ENCODE peak calls at places on chromosomes 12 and 14, in seven cellular contexts. D is GM23338, I is endothelial cell of umbilical vein, T is suprapubic skin, X is transverse colon, B is HepG2, N is breast epithelium. Z is an unnamed sample.

GRCh38 chr12:65561798-65562382 is 262.4 kb upstream of the HMGA2 start:
- DNase-seq in N (no peak), B (no peak), I (peak), X (no peak), T (no peak), D (no peak), Z (no peak)

GRCh38 chr14:96649327-96649601 is 147.1 kb downstream of the PAPOLA start:
- DNase-seq in I (no peak), D (no peak), T (no peak), X (no peak), N (no peak), B (no peak), Z (no peak)

GRCh38 chr12:51270067-51270846 is at the start of gene SMAGP:
- DNase-seq in I (peak), D (peak), X (peak), B (peak), N (peak), T (peak), Z (peak)

GRCh38 chr12:75505706-75506312 is 5.6 kb downstream of the KRR1 start:
- DNase-seq in X (no peak), T (no peak), B (peak), D (no peak), N (no peak), I (peak), Z (no peak)

GRCh38 chr12:26434299-26434915 is 239.0 kb downstream of the SSPN start:
- DNase-seq in D (peak), X (peak), T (no peak), N (no peak), I (peak), B (peak), Z (peak)

GRCh38 chr12:7035464-7035863 is 17.2 kb upstream of the LPCAT3 start:
- DNase-seq in D (no peak), B (no peak), I (no peak), X (no peak), T (no peak), N (no peak), Z (no peak)

GRCh38 chr12:12467222-12467621 is 95.4 kb downstream of the DUSP16 start:
- DNase-seq in X (no peak), D (no peak), T (no peak), B (no peak), N (no peak), I (no peak), Z (no peak)

GRCh38 chr12:109804820-109805761 is 28.1 kb downstream of the TRPV4 start:
- DNase-seq in B (peak), I (peak), D (peak), X (peak), T (peak), N (peak), Z (peak)

GRCh38 chr12:131116437-131117117 is 162.9 kb downstream of the ADGRD1 start:
- DNase-seq in D (peak), I (no peak), N (peak), X (no peak), B (no peak), T (peak), Z (no peak)

GRCh38 chr14:94127330-94127729 is 2.1 kb downstream of the IFI27L2 start:
- DNase-seq in I (no peak), T (no peak), X (no peak), N (peak), D (no peak), B (no peak), Z (no peak)

GRCh38 chr14:36901846-36902245 is 240.2 kb downstream of the PAX9 start:
- DNase-seq in N (no peak), B (no peak), X (no peak), I (no peak), T (no peak), D (no peak), Z (no peak)

GRCh38 chr12:12319501-12320322 is 30.3 kb downstream of the MANSC1 start:
- DNase-seq in N (no peak), X (peak), I (no peak), T (no peak), D (peak), B (peak), Z (no peak)

GRCh38 chr12:13198240-13198639 is 1.7 kb downstream of the EMP1 start:
- DNase-seq in N (no peak), I (no peak), D (no peak), X (no peak), B (no peak), T (no peak), Z (no peak)

GRCh38 chr12:45671254-45671653 is 58.3 kb upstream of the ARID2 start:
- DNase-seq in B (no peak), T (no peak), N (no peak), X (no peak), D (no peak), I (no peak), Z (no peak)

GRCh38 chr14:61434315-61434714 is 112.9 kb downstream of the PRKCH start:
- DNase-seq in I (peak), D (no peak), B (no peak), X (no peak), T (no peak), N (no peak), Z (no peak)

GRCh38 chr14:96674121-96674520 is 123.1 kb upstream of the VRK1 start:
- DNase-seq in I (no peak), N (no peak), D (no peak), B (no peak), X (no peak), T (no peak), Z (no peak)

GRCh38 chr14:63204407-63205280 is at the start of gene RHOJ:
- DNase-seq in I (no peak), N (peak), X (peak), D (peak), T (no peak), B (no peak), Z (no peak)

GRCh38 chr14:104378636-104379225 is 200.8 kb upstream of the C14orf180 start:
- DNase-seq in D (no peak), N (no peak), B (no peak), X (no peak), I (no peak), T (no peak), Z (no peak)

GRCh38 chr12:64171715-64172114 is 50.4 kb downstream of the KICS2 start:
- DNase-seq in N (no peak), T (no peak), D (no peak), X (no peak), B (peak), I (peak), Z (no peak)

GRCh38 chr12:52380271-52380694 is 5.2 kb downstream of the KRT84 start:
- DNase-seq in I (peak), D (peak), T (no peak), B (no peak), N (peak), X (peak), Z (no peak)

GRCh38 chr12:19830461-19830860 is 391.2 kb downstream of the AEBP2 start:
- DNase-seq in N (no peak), T (no peak), I (no peak), B (no peak), D (no peak), X (no peak), Z (no peak)

GRCh38 chr12:64747681-64748080 is 11.5 kb downstream of the GNS start:
- DNase-seq in D (no peak), N (no peak), I (peak), X (no peak), B (no peak), T (no peak), Z (no peak)

GRCh38 chr12:19692091-19692490 is 252.8 kb downstream of the AEBP2 start:
- DNase-seq in B (no peak), X (no peak), D (no peak), T (no peak), N (no peak), I (no peak), Z (no peak)

GRCh38 chr14:94821705-94822104 is 51.8 kb upstream of the GSC start:
- DNase-seq in B (no peak), N (no peak), D (no peak), T (no peak), I (no peak), X (no peak), Z (no peak)

GRCh38 chr14:56059054-56059453 is 59.2 kb upstream of the PELI2 start:
- DNase-seq in I (no peak), T (no peak), B (no peak), N (no peak), X (no peak), D (no peak), Z (no peak)

GRCh38 chr12:4664111-4664510 is 15.2 kb downstream of the NDUFA9 start:
- DNase-seq in D (no peak), I (no peak), X (no peak), N (no peak), B (no peak), T (no peak), Z (no peak)

GRCh38 chr14:69268763-69269162 is 8.8 kb downstream of the GALNT16 start:
- DNase-seq in T (no peak), N (no peak), X (no peak), B (no peak), D (no peak), I (peak), Z (no peak)

GRCh38 chr14:74414793-74415437 is 11.1 kb downstream of the SYNDIG1L start:
- DNase-seq in B (no peak), D (peak), N (no peak), X (no peak), I (no peak), T (no peak), Z (no peak)

GRCh38 chr12:54036620-54037359 is 3.9 kb downstream of the HOXC5 start:
- DNase-seq in I (no peak), B (no peak), D (peak), N (no peak), T (no peak), X (no peak), Z (no peak)

DNA sequence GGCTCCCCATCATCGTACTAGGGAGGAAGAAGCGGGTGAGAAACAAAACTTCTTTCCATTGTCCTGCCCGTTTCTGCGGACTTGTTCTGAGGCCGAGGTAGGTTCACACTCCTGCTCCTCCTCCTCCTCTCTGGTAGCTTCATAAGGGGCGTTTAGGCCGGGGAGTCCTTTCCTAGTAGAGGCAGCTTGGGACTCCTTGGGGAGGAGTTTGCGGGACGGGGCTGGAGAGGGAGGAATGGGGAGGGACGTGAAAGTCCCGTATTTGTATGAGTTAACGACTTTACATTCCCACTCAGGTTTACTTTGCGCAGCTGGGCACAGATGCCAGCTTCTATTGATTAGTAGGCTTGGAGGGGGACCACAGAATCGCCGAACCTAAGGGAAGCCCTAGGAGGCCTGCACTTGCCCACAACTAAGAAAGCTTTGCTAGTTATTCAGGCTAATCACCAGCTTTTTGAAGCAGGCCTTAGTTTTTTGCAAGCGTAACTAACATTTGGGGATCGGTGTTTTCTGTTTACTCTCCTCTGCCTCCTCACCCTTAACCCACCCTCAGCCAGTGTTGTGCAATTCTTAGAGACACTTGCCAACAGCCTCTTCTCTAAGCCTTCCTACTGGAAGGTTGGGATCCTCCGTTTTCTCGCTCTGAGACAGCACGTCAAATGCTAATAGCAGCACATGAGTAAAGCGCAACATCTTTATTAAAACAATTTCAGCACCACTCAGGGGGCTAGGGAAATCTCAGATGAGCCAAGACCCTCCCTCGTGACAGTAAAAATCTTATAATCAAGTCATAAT is 499 bp downstream of the RNASE4 start:
- DNase-seq in X (peak), I (no peak), B (peak), D (peak), T (peak), N (peak), Z (no peak)
- TF ChIP-seq POLR2AphosphoS5 in X (no peak), I (no peak), B (no peak), D (no peak), T (no peak), N (peak), Z (no peak)

GRCh38 chr12:92558806-92559205 is 144.0 kb upstream of the PLEKHG7 start:
- DNase-seq in N (no peak), B (no peak), I (no peak), X (no peak), D (no peak), T (no peak), Z (no peak)

GRCh38 chr12:92557422-92557724 is 145.4 kb upstream of the PLEKHG7 start:
- DNase-seq in B (no peak), N (no peak), I (no peak), D (no peak), X (no peak), T (no peak), Z (no peak)

GRCh38 chr12:92556141-92556540 is 146.6 kb upstream of the PLEKHG7 start:
- DNase-seq in T (no peak), X (no peak), D (no peak), N (no peak), I (no peak), B (no peak), Z (no peak)

GRCh38 chr12:92558241-92558773 is 144.5 kb upstream of the PLEKHG7 start:
- DNase-seq in T (no peak), N (no peak), I (no peak), D (no peak), X (no peak), B (no peak), Z (no peak)

DNA sequence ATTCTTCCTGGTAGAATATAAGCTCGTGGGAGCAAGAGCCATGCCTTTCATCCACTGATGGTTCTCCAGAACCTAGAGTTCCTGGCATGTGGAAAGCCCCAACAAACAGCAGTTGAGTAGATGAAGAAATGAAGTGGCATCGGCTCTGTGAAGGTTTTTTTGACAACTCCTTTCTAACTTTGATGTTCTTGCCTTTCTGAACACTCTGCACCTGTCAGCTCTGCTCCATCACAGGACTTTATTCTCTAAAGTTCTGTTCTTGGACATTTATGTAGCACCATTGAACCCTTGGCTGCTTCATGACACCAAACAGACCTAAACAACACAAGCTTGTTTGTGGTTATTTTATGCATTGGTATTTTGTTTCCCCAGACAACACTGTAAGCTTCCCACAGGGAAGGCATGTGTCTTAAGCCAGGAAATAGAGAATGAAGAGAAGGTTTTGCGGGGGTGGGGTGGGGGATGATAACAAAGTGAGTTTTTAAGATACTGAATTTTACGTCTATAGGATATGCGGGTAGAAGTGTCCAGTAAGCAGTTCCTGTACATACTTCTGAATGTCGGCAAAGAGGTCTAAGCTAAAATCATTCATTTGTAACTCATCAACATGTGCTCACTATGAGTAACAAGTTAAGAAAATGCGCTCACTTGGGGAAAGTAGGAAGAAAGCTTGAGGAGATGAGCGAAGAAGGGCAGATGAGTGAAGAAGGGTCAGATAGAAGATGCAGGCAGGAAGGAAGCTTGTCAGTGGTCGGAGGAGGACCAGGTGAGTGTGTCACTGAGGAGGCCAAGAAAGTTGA is 146.0 kb upstream of the PLEKHG7 start:
- DNase-seq in N (no peak), D (no peak), B (no peak), I (no peak), T (no peak), X (no peak), Z (no peak)
- TF ChIP-seq POLR2AphosphoS5 in N (no peak), D (no peak), B (no peak), I (no peak), T (no peak), X (no peak), Z (peak)

GRCh38 chr12:49828143-49829091 is at the start of gene NCKAP5L:
- DNase-seq in D (peak), I (peak), N (peak), X (peak), T (peak), B (peak), Z (peak)
- TF ChIP-seq POLR2AphosphoS5 in D (peak), I (peak), N (peak), X (peak), T (peak), B (peak), Z (no peak)

GRCh38 chr14:99786423-99787051 is 6.7 kb upstream of the EML1 start:
- DNase-seq in I (no peak), T (no peak), D (no peak), N (no peak), B (no peak), X (no peak), Z (no peak)
- TF ChIP-seq POLR2AphosphoS5 in I (no peak), T (no peak), D (no peak), N (no peak), B (no peak), X (peak), Z (no peak)

GRCh38 chr12:77189463-77189862 is 124.1 kb upstream of the E2F7 start:
- DNase-seq in B (no peak), D (no peak), N (no peak), T (no peak), X (no peak), I (no peak), Z (no peak)
- TF ChIP-seq POLR2AphosphoS5 in B (no peak), D (no peak), N (no peak), T (no peak), X (no peak), I (no peak), Z (no peak)

DNA sequence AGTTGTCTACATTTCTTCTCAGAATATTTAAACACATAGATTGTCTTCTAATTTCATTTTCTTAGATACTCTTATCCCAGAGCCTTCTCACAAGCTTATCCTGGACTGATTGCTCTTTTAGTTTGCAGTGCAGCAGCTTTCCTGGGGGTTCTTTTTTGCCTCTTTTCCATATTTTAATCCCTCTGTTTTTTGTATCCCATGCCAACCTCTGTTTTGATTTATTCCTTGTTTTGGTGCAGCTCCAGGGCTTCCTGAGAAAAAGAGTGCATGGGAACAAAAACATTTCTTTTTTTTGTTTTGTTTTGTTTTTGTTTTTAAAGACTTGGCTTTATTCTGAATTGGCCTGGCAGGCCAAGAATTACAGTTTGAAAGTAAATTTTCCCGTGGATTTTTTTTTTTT is 36.8 kb downstream of the TBC1D15 start:
- DNase-seq in T (no peak), N (no peak), X (no peak), I (peak), B (no peak), D (no peak), Z (no peak)
- TF ChIP-seq POLR2AphosphoS5 in T (no peak), N (no peak), X (no peak), I (no peak), B (no peak), D (no peak), Z (no peak)

GRCh38 chr12:80892597-80893445 is 44.9 kb downstream of the LIN7A start:
- DNase-seq in I (no peak), T (no peak), B (no peak), X (no peak), N (no peak), D (no peak), Z (no peak)

GRCh38 chr12:80894179-80894578 is 43.6 kb downstream of the LIN7A start:
- DNase-seq in B (no peak), I (no peak), T (no peak), X (no peak), D (no peak), N (no peak), Z (no peak)

DNA sequence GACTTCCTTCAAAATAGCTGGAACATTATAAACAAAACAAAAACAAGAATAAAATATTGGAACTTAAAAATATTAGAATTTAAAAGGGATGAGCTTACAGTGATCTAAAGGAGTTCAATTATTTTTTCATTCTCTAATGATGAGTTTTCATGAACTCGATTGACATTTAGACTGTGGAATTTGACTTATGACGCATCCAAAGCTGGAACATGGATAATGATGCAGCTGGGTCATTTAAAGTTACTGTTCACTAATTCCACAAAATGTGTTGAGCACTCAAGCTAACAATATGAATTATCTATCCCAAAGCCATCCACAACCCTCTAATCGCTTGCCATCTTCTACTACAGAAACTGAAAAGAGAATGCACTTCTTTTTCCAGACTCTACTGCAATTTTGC is 42.5 kb downstream of the LIN7A start:
- DNase-seq in B (no peak), T (no peak), D (no peak), I (no peak), N (no peak), X (no peak), Z (no peak)
- TF ChIP-seq POLR2AphosphoS5 in B (no peak), T (no peak), D (no peak), I (no peak), N (no peak), X (no peak), Z (no peak)